ENCODE peak calls at places on chromosomes 6 and 20, in ten cellular contexts. X, F, T, U, G, M, K, B, C and W are unnamed samples.

GRCh38 chr20:32911355-32911754 is 52.6 kb downstream of the EFCAB8 start:
- DNase-seq in X (no peak), F (no peak), T (no peak), U (no peak), G (no peak), M (no peak), K (no peak), B (no peak), C (no peak), W (no peak)

GRCh38 chr20:38452880-38453624 is 17.9 kb upstream of the SNHG17 start:
- DNase-seq in X (no peak), F (no peak), T (no peak), U (no peak), G (no peak), M (no peak), K (no peak), B (no peak), C (no peak), W (no peak)

GRCh38 chr20:39829255-39829654 is 859.8 kb downstream of the MAFB start:
- DNase-seq in X (no peak), F (no peak), T (no peak), U (no peak), G (no peak), M (no peak), K (no peak), B (peak), C (no peak), W (no peak)

GRCh38 chr20:18172379-18172778 is 34.7 kb downstream of the KAT14 start:
- DNase-seq in X (no peak), F (no peak), T (no peak), U (no peak), G (no peak), M (no peak), K (no peak), B (no peak), C (no peak), W (no peak)

GRCh38 chr20:54189630-54190029 is 15.8 kb upstream of the CYP24A1 start:
- DNase-seq in X (no peak), F (no peak), T (no peak), U (no peak), G (no peak), M (no peak), K (no peak), B (no peak), C (no peak), W (no peak)

GRCh38 chr6:154567695-154568220 is 57.3 kb upstream of the CNKSR3 start:
- DNase-seq in X (no peak), F (no peak), T (no peak), U (no peak), G (no peak), M (no peak), K (no peak), B (peak), C (no peak), W (no peak)

GRCh38 chr20:54025166-54025835 is 45.1 kb downstream of the BCAS1 start:
- DNase-seq in X (no peak), F (no peak), T (no peak), U (no peak), G (no peak), M (no peak), K (no peak), B (no peak), C (no peak), W (no peak)

GRCh38 chr6:141580121-141580520 is 552.6 kb upstream of the GJE1 start:
- DNase-seq in X (no peak), F (no peak), T (no peak), U (no peak), G (no peak), M (no peak), K (no peak), B (no peak), C (no peak), W (no peak)

GRCh38 chr6:51292659-51293058 is 474.0 kb downstream of the TFAP2B start:
- DNase-seq in X (no peak), F (peak), T (no peak), U (no peak), G (no peak), M (no peak), K (no peak), B (no peak), C (no peak), W (no peak)

GRCh38 chr6:150631982-150632642 is 32.4 kb downstream of the PLEKHG1 start:
- DNase-seq in X (no peak), F (no peak), T (no peak), U (no peak), G (no peak), M (no peak), K (no peak), B (no peak), C (no peak), W (no peak)

GRCh38 chr6:31293343-31293742 is 21.5 kb upstream of the HLA-C start:
- DNase-seq in X (no peak), F (no peak), T (no peak), U (no peak), G (no peak), M (no peak), K (no peak), B (no peak), C (no peak), W (no peak)

GRCh38 chr6:139533166-139533565 is 158.7 kb upstream of the CITED2 start:
- DNase-seq in X (no peak), F (no peak), T (no peak), U (no peak), G (no peak), M (no peak), K (no peak), B (no peak), C (no peak), W (no peak)

GRCh38 chr20:59026904-59027745 is 5.0 kb downstream of the ATP5F1E start:
- DNase-seq in X (no peak), F (no peak), T (no peak), U (no peak), G (no peak), M (no peak), K (no peak), B (no peak), C (no peak), W (no peak)

GRCh38 chr6:132483779-132484679 is 28.9 kb downstream of the STX7 start:
- DNase-seq in X (peak), F (peak), T (no peak), U (peak), G (peak), M (no peak), K (no peak), B (peak), C (no peak), W (peak)

GRCh38 chr6:97497713-97498331 is 214.8 kb upstream of the MMS22L start:
- DNase-seq in X (peak), F (peak), T (peak), U (peak), G (peak), M (peak), K (peak), B (peak), C (peak), W (peak)

GRCh38 chr6:142534484-142534883 is 232.7 kb downstream of the ADGRG6 start:
- DNase-seq in X (no peak), F (no peak), T (no peak), U (no peak), G (no peak), M (no peak), K (no peak), B (no peak), C (no peak), W (no peak)

GRCh38 chr6:22251331-22251730 is 45.5 kb downstream of the PRL start:
- DNase-seq in X (no peak), F (peak), T (no peak), U (no peak), G (no peak), M (no peak), K (no peak), B (no peak), C (no peak), W (no peak)

GRCh38 chr6:117908246-117909107 is 1.4 kb downstream of the SLC35F1 start:
- DNase-seq in X (no peak), F (no peak), T (peak), U (no peak), G (no peak), M (no peak), K (no peak), B (peak), C (no peak), W (no peak)

GRCh38 chr20:7144464-7144863 is 377.0 kb downstream of the BMP2 start:
- DNase-seq in X (no peak), F (no peak), T (no peak), U (no peak), G (no peak), M (no peak), K (no peak), B (no peak), C (no peak), W (no peak)

GRCh38 chr6:6580225-6580870 is 8.2 kb upstream of the LY86 start:
- DNase-seq in X (no peak), F (no peak), T (no peak), U (no peak), G (no peak), M (no peak), K (no peak), B (no peak), C (no peak), W (no peak)